ENCODE peak calls at places on chromosomes 4 and X, in six cellular contexts. I is activated T-cell treated with anti-CD3 and anti-CD28 coated beads for 48 hours, X is mucosa of gallbladder, N is COR-L47, K is transverse colon, L is HEK293T. F is an unnamed sample.

GRCh38 chrX:151970661-151971060 is 3.8 kb downstream of the GABRE start:
- DNase-seq in X (peak; percentile 64), N (no peak), K (peak; percentile 35), I (no peak), L (no peak), F (peak; percentile 76)

GRCh38 chrX:3962511-3963350 is 249.3 kb upstream of the PRKX start:
- DNase-seq in I (no peak), N (no peak), K (no peak), X (peak; percentile 73), L (peak; percentile 7), F (peak; percentile 57)

GRCh38 chr4:3342182-3342854 is 49.5 kb downstream of the RGS12 start:
- DNase-seq in L (peak; percentile 6), K (no peak), X (no peak), N (peak; percentile 47), I (no peak), F (peak; percentile 77)

GRCh38 chr4:7294176-7294756 is 101.9 kb downstream of the SORCS2 start:
- DNase-seq in L (no peak), K (no peak), N (no peak), I (no peak), X (no peak), F (no peak)

GRCh38 chr4:13329963-13330362 is 154.2 kb downstream of the RAB28 start:
- DNase-seq in K (no peak), L (no peak), N (no peak), X (peak; percentile 16), I (no peak), F (peak; percentile 47)

GRCh38 chr4:72006576-72006975 is 25.2 kb upstream of the NPFFR2 start:
- DNase-seq in N (no peak), X (no peak), K (no peak), L (no peak), I (no peak), F (no peak)

GRCh38 chr4:53193111-53193510 is 172.8 kb downstream of the SCFD2 start:
- DNase-seq in I (no peak), X (no peak), L (no peak), K (no peak), N (no peak), F (no peak)

GRCh38 chr4:153649572-153649991 is 34.5 kb upstream of the TLR2 start:
- DNase-seq in I (no peak), L (no peak), X (no peak), N (peak; percentile 3), K (no peak), F (peak; percentile 48)

GRCh38 chr4:7887415-7887814 is 52.2 kb downstream of the AFAP1 start:
- DNase-seq in X (no peak), I (no peak), K (no peak), L (no peak), N (no peak), F (no peak)